ENCODE peak calls at places on chromosomes 1 and 21, in eight cellular contexts. K, M, V, A, L, Q, C and U are unnamed samples. For H3K4me1, the result is how much of the 10 kb centered on the place peaks cover.

GRCh38 chr1:157963713-157964112 is 29.7 kb upstream of the KIRREL1 start:
- DNase-seq in K (peak), V (peak), Q (peak), M (peak), A (peak), C (peak), L (no peak), U (no peak)

GRCh38 chr21:38263493-38263892 is 6.7 kb downstream of the KCNJ15 start:
- DNase-seq in V (peak), C (no peak), A (no peak), L (no peak), K (no peak), Q (no peak), M (no peak), U (no peak)

GRCh38 chr1:227759345-227760300 is 24.4 kb downstream of the SNAP47 start:
- DNase-seq in L (peak), M (peak), A (peak), Q (no peak), C (no peak), V (peak), K (no peak), U (no peak)

GRCh38 chr1:182739545-182739944 is 50.0 kb upstream of the NPL start:
- DNase-seq in V (no peak), K (no peak), A (no peak), M (no peak), L (no peak), C (no peak), Q (peak), U (no peak)

GRCh38 chr1:164701221-164701761 is 142.3 kb downstream of the PBX1 start:
- DNase-seq in A (no peak), Q (no peak), V (no peak), K (no peak), L (no peak), C (no peak), M (no peak), U (no peak)

GRCh38 chr1:29896791-29897725 is 660.7 kb downstream of the PTPRU start:
- DNase-seq in K (no peak), C (no peak), V (no peak), L (peak), M (no peak), Q (no peak), A (no peak), U (no peak)

GRCh38 chr21:15543473-15543872 is 186.3 kb upstream of the USP25 start:
- DNase-seq in V (no peak), M (no peak), Q (no peak), A (no peak), L (no peak), K (no peak), C (no peak), U (no peak)

GRCh38 chr1:242568666-242569065 is 44.2 kb upstream of the PLD5 start:
- DNase-seq in Q (peak), M (no peak), K (no peak), L (no peak), A (no peak), C (no peak), V (no peak), U (no peak)

GRCh38 chr21:23811802-23812201 is 1795.5 kb downstream of the MRPL39 start:
- DNase-seq in K (no peak), Q (no peak), L (no peak), V (no peak), C (no peak), M (no peak), A (no peak), U (no peak)

GRCh38 chr1:12161662-12162458 is 4.9 kb upstream of the TNFRSF1B start:
- DNase-seq in C (peak), M (peak), L (peak), A (peak), V (peak), K (peak), Q (peak), U (peak)

GRCh38 chr1:106232128-106232527 is 824.3 kb upstream of the PRMT6 start:
- DNase-seq in C (no peak), V (no peak), K (no peak), A (no peak), Q (no peak), L (no peak), M (no peak), U (no peak)

GRCh38 chr1:17675681-17676243 is 79.4 kb upstream of the ACTL8 start:
- DNase-seq in K (no peak), A (no peak), V (no peak), L (no peak), Q (no peak), M (no peak), C (no peak), U (no peak)

GRCh38 chr1:65027699-65028358 is 61.5 kb upstream of the JAK1 start:
- DNase-seq in A (no peak), Q (peak), V (peak), L (no peak), K (no peak), M (peak), C (no peak), U (no peak)

GRCh38 chr1:98920441-98921110 is 84.1 kb downstream of the PLPPR5 start:
- DNase-seq in C (no peak), A (no peak), L (no peak), M (no peak), Q (no peak), K (no peak), V (no peak), U (no peak)

GRCh38 chr1:162021124-162021523 is 2.5 kb downstream of the OLFML2B start:
- DNase-seq in V (no peak), A (no peak), L (no peak), M (no peak), Q (no peak), K (no peak), C (no peak), U (no peak)

GRCh38 chr1:67850151-67850551 is 16.9 kb upstream of the GNG12 start:
- DNase-seq in Q (no peak), C (no peak), M (peak), K (no peak), V (no peak), A (no peak), L (no peak), U (no peak)

GRCh38 chr1:43368646-43369020 is 822 bp upstream of the ELOVL1 start:
- DNase-seq in C (peak), K (no peak), Q (no peak), V (no peak), M (no peak), L (no peak), A (no peak), U (no peak)

GRCh38 chr1:183272390-183272801 is 86.3 kb downstream of the LAMC2 start:
- DNase-seq in A (peak), V (no peak), C (no peak), K (peak), L (no peak), M (no peak), Q (no peak), U (no peak)

GRCh38 chr21:33232640-33233039 is 2.9 kb downstream of the IFNAR2 start:
- DNase-seq in Q (no peak), V (no peak), C (no peak), M (no peak), L (no peak), K (no peak), A (no peak), U (no peak)

GRCh38 chr1:64721576-64722145 is 23.2 kb upstream of the RAVER2 start:
- DNase-seq in C (no peak), A (no peak), K (no peak), Q (no peak), L (no peak), V (no peak), M (no peak), U (no peak)

GRCh38 chr1:74830736-74831135 is 97.8 kb downstream of the TYW3 start:
- DNase-seq in L (no peak), Q (no peak), V (no peak), C (no peak), K (no peak), M (no peak), A (no peak), U (no peak)

GRCh38 chr1:155759966-155760630 is 71.2 kb downstream of the DAP3 start:
- DNase-seq in L (no peak), V (no peak), C (no peak), A (no peak), Q (no peak), M (no peak), K (no peak), U (no peak)

GRCh38 chr1:17587693-17588047 is 48.2 kb downstream of the ARHGEF10L start:
- DNase-seq in C (no peak), M (no peak), V (no peak), K (no peak), Q (no peak), A (no peak), L (no peak), U (no peak)

GRCh38 chr1:112673589-112674439 is 645 bp upstream of the MOV10 start:
- DNase-seq in A (no peak), V (peak), K (peak), Q (peak), C (peak), L (no peak), M (peak), U (no peak)

GRCh38 chr1:28602536-28603439 is 10.7 kb downstream of the RAB42 start:
- DNase-seq in C (peak), Q (peak), L (no peak), V (no peak), A (no peak), K (peak), M (peak), U (no peak)

GRCh38 chr1:77057994-77058585 is 161.1 kb downstream of the PIGK start:
- DNase-seq in Q (no peak), L (no peak), C (no peak), M (no peak), K (no peak), V (no peak), A (no peak), U (no peak)

GRCh38 chr1:29801561-29801973 is 565.2 kb downstream of the PTPRU start:
- DNase-seq in C (peak), V (no peak), A (peak), Q (no peak), M (no peak), L (no peak), K (no peak), U (no peak)

GRCh38 chr1:78619803-78620579 is at the start of gene IFI44L:
- DNase-seq in L (no peak), K (no peak), V (peak), C (peak), A (peak), Q (peak), M (peak), U (no peak)

GRCh38 chr1:244414543-244414942 is 37.2 kb downstream of the ADSS2 start:
- DNase-seq in K (no peak), A (no peak), V (no peak), Q (no peak), L (no peak), M (no peak), C (no peak), U (no peak)

GRCh38 chr21:23639726-23640125 is 1967.6 kb downstream of the MRPL39 start:
- DNase-seq in K (no peak), L (no peak), V (no peak), M (no peak), C (no peak), Q (no peak), A (no peak), U (no peak)

GRCh38 chr1:59007820-59008598 is 224.2 kb upstream of the JUN start:
- DNase-seq in K (no peak), C (no peak), L (no peak), Q (peak), V (no peak), M (no peak), A (no peak), U (no peak)

GRCh38 chr1:39410915-39411436 is 80.5 kb upstream of the BMP8A start:
- DNase-seq in K (peak), L (peak), A (peak), Q (peak), M (peak), V (peak), C (peak), U (no peak)

GRCh38 chr1:20029178-20029912 is 40.6 kb upstream of the PLA2G5 start:
- DNase-seq in M (no peak), K (no peak), A (no peak), Q (peak), C (no peak), L (no peak), V (no peak), U (no peak)

GRCh38 chr1:165882168-165882837 is 54.9 kb downstream of the UCK2 start:
- DNase-seq in V (no peak), M (no peak), L (no peak), Q (no peak), K (no peak), A (no peak), C (no peak), U (no peak)

GRCh38 chr1:180092931-180093650 is 61.6 kb upstream of the QSOX1 start:
- DNase-seq in A (no peak), Q (no peak), L (no peak), V (no peak), M (no peak), C (no peak), K (no peak), U (no peak)

GRCh38 chr21:42038393-42038792 is 28.2 kb upstream of the ZBTB21 start:
- DNase-seq in V (no peak), A (peak), Q (no peak), K (no peak), C (no peak), L (no peak), M (no peak), U (no peak)

GRCh38 chr21:42039911-42040351 is 29.8 kb upstream of the ZBTB21 start:
- DNase-seq in M (no peak), C (no peak), L (no peak), V (no peak), Q (no peak), A (peak), K (no peak), U (no peak)

GRCh38 chr21:42038826-42039425 is 28.8 kb upstream of the ZBTB21 start:
- DNase-seq in M (no peak), Q (no peak), K (no peak), A (peak), L (no peak), C (no peak), V (no peak), U (no peak)

GRCh38 chr21:42040411-42041180 is 30.4 kb upstream of the ZBTB21 start:
- DNase-seq in Q (no peak), C (no peak), L (no peak), M (no peak), K (peak), A (peak), V (peak), U (no peak)

GRCh38 chr21:42039470-42039901 is 29.3 kb upstream of the ZBTB21 start:
- DNase-seq in M (peak), Q (no peak), A (peak), V (peak), C (no peak), L (no peak), K (no peak), U (no peak)
- TF ChIP-seq POLR2A in M (no peak), Q (no peak), A (no peak), V (no peak), C (no peak), L (no peak), K (no peak), U (no peak)

GRCh38 chr1:214453109-214453722 is 98.2 kb downstream of the PTPN14 start:
- DNase-seq in A (no peak), L (no peak), V (no peak), M (no peak), Q (no peak), C (no peak), K (no peak), U (no peak)
- H3K4me1 ChIP-seq in A (under half), L (under half), V (half or more), M (under half), Q (under half), C (under half), K (half or more), U (under half)

DNA sequence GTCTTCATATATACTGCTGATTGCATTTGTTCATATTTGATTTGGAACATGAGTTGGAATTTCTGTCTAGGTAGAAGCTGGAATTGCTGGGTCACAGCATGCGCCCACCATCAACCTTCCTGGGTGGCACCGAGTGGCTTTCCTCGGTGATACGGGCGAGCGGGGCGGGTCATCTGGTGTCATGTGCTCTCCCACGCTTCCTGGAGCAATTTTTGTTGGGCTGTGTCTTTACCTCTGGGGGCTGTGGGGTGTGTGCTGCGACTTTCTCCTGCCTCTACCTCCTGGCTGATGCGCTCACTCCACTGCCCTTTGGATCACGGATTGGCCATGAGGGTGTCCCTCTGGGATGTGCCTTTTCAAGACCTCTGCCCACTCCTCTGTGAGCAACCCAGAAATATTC is 108.7 kb upstream of the COL6A1 start:
- DNase-seq in K (no peak), Q (no peak), M (no peak), V (no peak), A (no peak), C (no peak), L (peak), U (no peak)
- TF ChIP-seq CTCF in K (no peak), Q (no peak), M (no peak), V (no peak), A (no peak), C (no peak), L (no peak), U (no peak)

GRCh38 chr1:52554267-52554640 is 1.4 kb upstream of the TUT4 start:
- DNase-seq in K (no peak), L (no peak), A (no peak), Q (no peak), V (no peak), C (no peak), M (no peak), U (no peak)

GRCh38 chr1:52553372-52554266 is 727 bp upstream of the TUT4 start:
- DNase-seq in K (peak), V (peak), M (peak), L (peak), Q (peak), C (peak), A (peak), U (peak)

GRCh38 chr1:52552236-52552504 is 722 bp downstream of the TUT4 start:
- DNase-seq in L (no peak), Q (peak), A (peak), M (peak), V (peak), C (peak), K (peak), U (peak)

GRCh38 chr1:52551476-52552235 is 1.2 kb downstream of the TUT4 start:
- DNase-seq in M (peak), A (no peak), V (no peak), K (no peak), L (no peak), Q (peak), C (no peak), U (no peak)

DNA sequence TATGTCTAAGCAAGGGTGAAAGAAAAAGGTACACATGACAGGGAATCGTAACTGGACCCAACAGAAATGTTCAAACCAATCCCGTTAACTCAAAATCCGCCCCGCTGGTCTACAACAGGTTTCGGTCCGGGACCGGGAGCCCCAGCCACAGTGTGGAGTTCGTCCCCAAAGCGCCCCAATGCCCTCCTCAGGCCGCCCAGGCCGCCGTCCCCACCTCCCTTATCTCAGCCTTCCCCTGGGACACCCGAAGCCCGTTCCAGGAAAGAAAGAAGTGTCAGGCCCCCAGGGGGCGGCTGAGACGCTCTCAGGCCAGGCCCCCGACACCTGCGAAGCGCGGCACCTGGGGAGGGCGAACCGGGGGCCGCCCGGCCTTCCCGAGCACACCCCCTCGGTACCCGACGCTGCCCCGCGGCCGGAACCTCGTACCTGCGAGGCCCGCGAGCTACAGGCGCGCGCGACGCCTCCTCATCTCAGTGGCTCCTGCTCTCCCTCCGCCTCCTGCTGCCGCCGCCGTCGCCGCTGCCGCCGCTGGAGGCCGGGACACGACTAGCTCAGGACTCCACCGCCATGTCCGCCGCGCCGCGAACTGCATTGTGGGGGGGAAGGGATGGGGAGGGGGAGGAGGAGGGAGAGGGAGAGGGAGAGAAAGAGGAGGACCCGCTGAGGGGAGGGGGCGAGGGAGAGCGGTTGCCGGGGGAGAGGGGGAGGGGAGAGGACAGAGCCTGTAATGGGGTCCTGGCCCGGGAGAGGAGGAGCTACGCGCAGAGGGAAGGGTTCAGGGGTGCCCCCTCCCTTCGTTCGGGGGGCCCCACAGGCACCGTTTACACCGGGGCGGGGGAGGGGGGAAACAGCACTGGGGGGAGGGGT is at the start of gene TUT4:
- DNase-seq in C (peak), K (peak), V (peak), A (peak), M (peak), Q (peak), L (peak), U (peak)
- TF ChIP-seq POLR2A in C (peak), K (peak), V (peak), A (no peak), M (peak), Q (no peak), L (no peak), U (peak)

GRCh38 chr1:204287466-204287881 is 72.3 kb downstream of the PLEKHA6 start:
- DNase-seq in L (no peak), M (no peak), V (no peak), K (peak), C (no peak), A (no peak), Q (no peak), U (no peak)
- H3K4me1 ChIP-seq in L (under half), M (under half), V (under half), K (half or more), C (under half), A (under half), Q (under half), U (half or more)

DNA sequence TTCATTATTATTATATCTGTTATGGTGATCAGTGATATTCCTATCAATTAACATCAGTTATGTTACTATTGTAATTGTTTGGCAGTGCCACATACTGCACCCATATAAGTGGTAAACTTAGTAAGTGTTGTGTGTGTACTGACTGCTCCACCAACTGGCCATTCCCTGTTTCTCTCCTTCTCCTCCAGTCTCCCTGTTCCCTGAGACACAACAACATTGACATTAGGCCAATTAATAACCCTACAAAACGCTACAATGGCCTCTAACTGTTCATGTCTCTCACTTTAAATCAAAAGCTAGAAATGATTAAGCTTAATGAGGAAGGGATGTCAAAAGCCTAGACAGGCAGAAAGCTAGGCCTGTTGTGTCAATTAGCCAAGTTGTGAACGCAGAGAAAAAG is 6.6 kb upstream of the THRAP3 start:
- DNase-seq in K (no peak), M (no peak), V (no peak), L (no peak), A (no peak), C (no peak), Q (no peak), U (no peak)
- TF ChIP-seq CTCF in K (peak), M (no peak), V (no peak), L (no peak), A (no peak), C (peak), Q (no peak), U (peak)

GRCh38 chr1:91732291-91732953 is 153.5 kb downstream of the TGFBR3 start:
- DNase-seq in L (no peak), C (no peak), Q (no peak), A (no peak), K (peak), V (peak), M (no peak), U (no peak)
- TF ChIP-seq POLR2A in L (no peak), C (no peak), Q (no peak), A (no peak), K (no peak), V (no peak), M (no peak), U (no peak)

GRCh38 chr1:27598902-27599528 is 4.9 kb downstream of the AHDC1 start:
- DNase-seq in V (no peak), K (no peak), C (no peak), L (no peak), M (no peak), A (no peak), Q (peak), U (no peak)
- H3K4me1 ChIP-seq in V (half or more), K (half or more), C (under half), L (half or more), M (half or more), A (half or more), Q (half or more), U (half or more)

GRCh38 chr1:85146972-85147359 is 53.9 kb downstream of the SYDE2 start:
- DNase-seq in V (no peak), M (no peak), A (no peak), C (no peak), Q (no peak), L (no peak), K (no peak), U (no peak)
- TF ChIP-seq CTCF in V (no peak), M (no peak), A (no peak), C (no peak), Q (no peak), L (no peak), K (no peak), U (no peak)